ENCODE peak calls at places on chromosome 7, in nine cellular contexts. P is heart right ventricle; Y is vagina; C is testis; I is mammary epithelial cell; V is breast epithelium; G is CD8-positive, alpha-beta T cell; D is IMR-90; E is OCI-LY7. J is an unnamed sample.

GRCh38 chr7:140623995-140624902 is 16.4 kb downstream of the DENND2A start:
- DNase-seq in P (peak), Y (no peak), C (no peak), I (no peak), V (no peak), G (no peak), D (peak), E (no peak), J (no peak)

GRCh38 chr7:5234852-5235831 is 45.1 kb downstream of the WIPI2 start:
- DNase-seq in P (no peak), Y (no peak), C (no peak), I (peak), V (no peak), G (no peak), D (peak), E (peak), J (no peak)

GRCh38 chr7:69192134-69192533 is 406.1 kb upstream of the AUTS2 start:
- DNase-seq in P (no peak), Y (no peak), C (no peak), I (no peak), V (no peak), G (no peak), D (no peak), E (peak), J (no peak)

GRCh38 chr7:101121996-101122932 is 4.6 kb upstream of the SERPINE1 start:
- DNase-seq in P (peak), Y (no peak), C (peak), I (peak), V (peak), G (no peak), D (peak), E (no peak), J (peak)

GRCh38 chr7:152513861-152514770 is 78.3 kb upstream of the KMT2C start:
- DNase-seq in P (no peak), Y (no peak), C (no peak), I (no peak), V (no peak), G (no peak), D (no peak), E (no peak), J (no peak)

GRCh38 chr7:95794917-95795515 is 22.7 kb downstream of the DYNC1I1 start:
- DNase-seq in P (no peak), Y (no peak), C (peak), I (no peak), V (no peak), G (no peak), D (peak), E (peak), J (no peak)

GRCh38 chr7:101731502-101732084 is 85.8 kb upstream of the CUX1 start:
- DNase-seq in P (no peak), Y (no peak), C (no peak), I (no peak), V (no peak), G (no peak), D (no peak), E (no peak), J (no peak)

GRCh38 chr7:107035446-107035845 is 9.1 kb upstream of the PRKAR2B start:
- DNase-seq in P (no peak), Y (no peak), C (no peak), I (peak), V (no peak), G (no peak), D (peak), E (no peak), J (no peak)

GRCh38 chr7:127056202-127056601 is 196.5 kb downstream of the GRM8 start:
- DNase-seq in P (no peak), Y (no peak), C (no peak), I (no peak), V (no peak), G (no peak), D (no peak), E (no peak), J (no peak)

GRCh38 chr7:155861480-155861868 is 49.2 kb upstream of the SHH start:
- DNase-seq in P (no peak), Y (peak), C (no peak), I (no peak), V (peak), G (peak), D (no peak), E (no peak), J (no peak)

GRCh38 chr7:351681-352480 is 61.9 kb downstream of the FOXL3 start:
- DNase-seq in P (peak), Y (no peak), C (no peak), I (no peak), V (no peak), G (peak), D (no peak), E (no peak), J (no peak)

GRCh38 chr7:81515009-81515408 is 254.8 kb downstream of the HGF start:
- DNase-seq in P (no peak), Y (no peak), C (no peak), I (peak), V (no peak), G (no peak), D (peak), E (no peak), J (no peak)

GRCh38 chr7:104299323-104299722 is 29.1 kb upstream of the LHFPL3 start:
- DNase-seq in P (no peak), Y (no peak), C (no peak), I (no peak), V (no peak), G (no peak), D (no peak), E (no peak), J (no peak)

GRCh38 chr7:20998309-20998708 is 211.6 kb upstream of the SP8 start:
- DNase-seq in P (no peak), Y (no peak), C (no peak), I (peak), V (no peak), G (no peak), D (no peak), E (no peak), J (no peak)

GRCh38 chr7:27170936-27171635 is 3.0 kb downstream of the HOXA10 start:
- DNase-seq in P (no peak), Y (no peak), C (no peak), I (no peak), V (no peak), G (no peak), D (no peak), E (no peak), J (no peak)

GRCh38 chr7:594212-594913 is 74.7 kb upstream of the PDGFA start:
- DNase-seq in P (no peak), Y (no peak), C (no peak), I (no peak), V (no peak), G (no peak), D (no peak), E (no peak), J (no peak)

GRCh38 chr7:51274955-51275354 is 41.7 kb downstream of the COBL start:
- DNase-seq in P (no peak), Y (no peak), C (no peak), I (no peak), V (no peak), G (no peak), D (no peak), E (no peak), J (no peak)

GRCh38 chr7:81045491-81045890 is 126.6 kb upstream of the SEMA3C start:
- DNase-seq in P (no peak), Y (no peak), C (no peak), I (no peak), V (no peak), G (no peak), D (no peak), E (no peak), J (no peak)

GRCh38 chr7:4621401-4621800 is 60.7 kb upstream of the FOXK1 start:
- DNase-seq in P (no peak), Y (no peak), C (no peak), I (peak), V (no peak), G (no peak), D (no peak), E (no peak), J (no peak)

GRCh38 chr7:127588697-127589482 is 679 bp downstream of the ARF5 start:
- DNase-seq in P (peak), Y (no peak), C (peak), I (peak), V (peak), G (no peak), D (peak), E (peak), J (peak)

GRCh38 chr7:18939771-18940576 is 177.5 kb downstream of the TWIST1 start:
- DNase-seq in P (no peak), Y (no peak), C (no peak), I (no peak), V (no peak), G (no peak), D (no peak), E (no peak), J (no peak)

GRCh38 chr7:70498633-70499032 is 633.3 kb upstream of the GALNT17 start:
- DNase-seq in P (no peak), Y (no peak), C (no peak), I (no peak), V (no peak), G (no peak), D (no peak), E (no peak), J (no peak)

GRCh38 chr7:7566651-7567611 is at the start of gene MIOS:
- DNase-seq in P (peak), Y (no peak), C (peak), I (peak), V (peak), G (peak), D (peak), E (peak), J (peak)

GRCh38 chr7:134957005-134957404 is 29.3 kb upstream of the AGBL3 start:
- DNase-seq in P (no peak), Y (no peak), C (no peak), I (no peak), V (no peak), G (no peak), D (no peak), E (no peak), J (no peak)

GRCh38 chr7:134948736-134949135 is 37.6 kb upstream of the AGBL3 start:
- DNase-seq in P (no peak), Y (no peak), C (no peak), I (no peak), V (no peak), G (no peak), D (peak), E (no peak), J (no peak)

GRCh38 chr7:134949171-134949570 is 37.1 kb upstream of the AGBL3 start:
- DNase-seq in P (no peak), Y (no peak), C (no peak), I (no peak), V (no peak), G (no peak), D (no peak), E (no peak), J (no peak)

GRCh38 chr7:134959810-134960209 is 26.5 kb upstream of the AGBL3 start:
- DNase-seq in P (no peak), Y (no peak), C (no peak), I (no peak), V (no peak), G (no peak), D (no peak), E (no peak), J (no peak)

DNA sequence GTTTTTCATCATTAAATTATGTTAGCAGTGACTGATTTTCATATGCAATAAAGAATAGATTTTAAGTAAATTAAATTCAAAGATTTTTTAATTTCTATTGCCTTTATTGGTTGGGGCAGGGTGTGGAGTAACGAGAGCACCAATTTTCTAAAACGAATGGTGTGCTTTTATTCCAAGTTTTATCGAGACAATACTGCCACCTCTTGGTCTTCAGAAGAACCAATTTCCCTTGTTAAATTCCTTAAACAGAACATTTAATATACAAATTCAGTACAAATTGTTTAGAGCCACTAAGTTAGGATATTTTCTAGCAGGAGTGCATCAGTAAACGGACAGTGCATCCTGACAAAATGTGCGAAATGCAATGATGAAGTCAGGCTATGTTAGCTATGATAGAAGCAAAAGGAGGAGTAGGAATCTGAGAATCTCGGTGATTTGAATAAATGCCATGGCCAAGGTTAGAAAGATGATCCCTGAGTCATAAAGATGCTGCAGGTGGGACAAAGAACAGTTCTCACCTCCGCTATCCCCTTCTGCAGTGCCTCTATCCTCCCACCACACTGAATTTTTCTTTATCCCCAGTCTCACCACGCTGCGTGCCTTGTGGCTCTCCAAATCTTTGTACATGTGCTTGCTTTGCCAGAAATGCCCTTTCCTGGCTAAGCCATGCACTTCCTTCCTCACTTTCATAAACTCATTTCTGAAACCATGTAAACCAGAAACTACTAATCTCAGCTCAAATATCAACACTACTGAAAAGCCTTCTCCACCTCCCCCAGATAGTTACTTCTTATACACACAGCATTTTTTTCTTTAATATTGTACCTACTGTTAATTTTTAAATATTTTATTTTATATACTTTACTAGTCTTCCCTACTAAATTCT is 31.9 kb upstream of the AGBL3 start:
- DNase-seq in P (no peak), Y (no peak), C (no peak), I (no peak), V (no peak), G (no peak), D (peak), E (peak), J (peak)
- TF ChIP-seq CTCF in P (peak), Y (peak), C (peak), I (peak), V (no peak), G (peak), D (peak), E (peak), J (no peak)

GRCh38 chr7:134552105-134552504 is 3.2 kb downstream of the AKR1B15 start:
- DNase-seq in P (no peak), Y (no peak), C (peak), I (no peak), V (no peak), G (no peak), D (peak), E (no peak), J (no peak)
- TF ChIP-seq CTCF in P (no peak), Y (no peak), C (no peak), I (no peak), V (no peak), G (no peak), D (peak), E (peak), J (no peak)

GRCh38 chr7:75604408-75604807 is 112.3 kb downstream of the SPDYE5 start:
- DNase-seq in P (no peak), Y (no peak), C (no peak), I (no peak), V (no peak), G (no peak), D (no peak), E (no peak), J (no peak)

GRCh38 chr7:75613351-75613750 is 121.2 kb downstream of the SPDYE5 start:
- DNase-seq in P (no peak), Y (no peak), C (no peak), I (no peak), V (no peak), G (no peak), D (no peak), E (no peak), J (no peak)

GRCh38 chr7:75611557-75612178 is 119.5 kb downstream of the SPDYE5 start:
- DNase-seq in P (peak), Y (no peak), C (peak), I (no peak), V (peak), G (no peak), D (no peak), E (no peak), J (no peak)

GRCh38 chr7:75614390-75614789 is 122.3 kb downstream of the SPDYE5 start:
- DNase-seq in P (no peak), Y (no peak), C (no peak), I (no peak), V (no peak), G (no peak), D (no peak), E (no peak), J (no peak)

GRCh38 chr7:75608451-75609122 is 116.5 kb downstream of the SPDYE5 start:
- DNase-seq in P (no peak), Y (no peak), C (no peak), I (no peak), V (no peak), G (no peak), D (no peak), E (no peak), J (no peak)
- TF ChIP-seq CTCF in P (no peak), Y (no peak), C (no peak), I (no peak), V (no peak), G (no peak), D (no peak), E (no peak), J (no peak)

GRCh38 chr7:37656913-37657530 is 26.5 kb upstream of the GPR141 start:
- DNase-seq in P (no peak), Y (no peak), C (no peak), I (no peak), V (no peak), G (no peak), D (no peak), E (no peak), J (no peak)
- TF ChIP-seq CTCF in P (no peak), Y (no peak), C (no peak), I (no peak), V (no peak), G (no peak), D (no peak), E (no peak), J (no peak)

J was measured in GM20000.